ENCODE peak calls at places on chromosomes 1 and 21, in five cellular contexts. One of them, this sample, is unnamed.

GRCh38 chr1:84936116-84936810 is 43.3 kb upstream of the LPAR3 start:
- DNase-seq in hepatocyte: peak
- DNase-seq in K562: peak
- DNase-seq in ovary: no peak
- DNase-seq in upper lobe of right lung: no peak
- DNase-seq in this sample: no peak

GRCh38 chr1:8347635-8348034 is 29.7 kb downstream of the SLC45A1 start:
- DNase-seq in K562: no peak
- DNase-seq in ovary: peak
- DNase-seq in hepatocyte: no peak
- DNase-seq in upper lobe of right lung: no peak
- DNase-seq in this sample: no peak

GRCh38 chr1:172447641-172448040 is 3.8 kb upstream of the PIGC start:
- DNase-seq in ovary: no peak
- DNase-seq in upper lobe of right lung: no peak
- DNase-seq in K562: no peak
- DNase-seq in hepatocyte: no peak
- DNase-seq in this sample: no peak

GRCh38 chr1:211603191-211603701 is 24.3 kb upstream of the SLC30A1 start:
- DNase-seq in hepatocyte: peak
- DNase-seq in upper lobe of right lung: no peak
- DNase-seq in K562: no peak
- DNase-seq in ovary: no peak
- DNase-seq in this sample: no peak

GRCh38 chr1:193019442-193020026 is 39.6 kb downstream of the UCHL5 start:
- DNase-seq in K562: peak
- DNase-seq in ovary: no peak
- DNase-seq in hepatocyte: peak
- DNase-seq in upper lobe of right lung: no peak
- DNase-seq in this sample: no peak

GRCh38 chr1:227729144-227729880 is 5.8 kb downstream of the JMJD4 start:
- DNase-seq in K562: peak
- DNase-seq in upper lobe of right lung: no peak
- DNase-seq in hepatocyte: no peak
- DNase-seq in ovary: peak
- DNase-seq in this sample: no peak

GRCh38 chr1:177975588-177976495 is 6.0 kb upstream of the SEC16B start:
- DNase-seq in K562: no peak
- DNase-seq in ovary: no peak
- DNase-seq in upper lobe of right lung: no peak
- DNase-seq in hepatocyte: no peak
- DNase-seq in this sample: no peak

GRCh38 chr1:53336146-53336545 is 8.3 kb upstream of the LRP8 start:
- DNase-seq in hepatocyte: no peak
- DNase-seq in upper lobe of right lung: peak
- DNase-seq in ovary: no peak
- DNase-seq in K562: no peak
- DNase-seq in this sample: peak

GRCh38 chr1:55443175-55443933 is 228.2 kb upstream of the USP24 start:
- DNase-seq in ovary: peak
- DNase-seq in hepatocyte: peak
- DNase-seq in upper lobe of right lung: peak
- DNase-seq in K562: no peak
- DNase-seq in this sample: peak

GRCh38 chr1:176058686-176059085 is 148.4 kb downstream of the COP1 start:
- DNase-seq in ovary: no peak
- DNase-seq in K562: no peak
- DNase-seq in hepatocyte: peak
- DNase-seq in upper lobe of right lung: no peak
- DNase-seq in this sample: no peak

GRCh38 chr1:23403735-23404486 is 20.6 kb downstream of the TCEA3 start:
- DNase-seq in hepatocyte: peak
- DNase-seq in K562: peak
- DNase-seq in upper lobe of right lung: peak
- DNase-seq in ovary: peak
- DNase-seq in this sample: peak

GRCh38 chr1:83850849-83851248 is 148.1 kb downstream of the TTLL7 start:
- DNase-seq in upper lobe of right lung: no peak
- DNase-seq in K562: no peak
- DNase-seq in hepatocyte: peak
- DNase-seq in ovary: no peak
- DNase-seq in this sample: no peak

GRCh38 chr1:4121293-4121684 is 221.2 kb upstream of the C1orf174 start:
- DNase-seq in upper lobe of right lung: no peak
- DNase-seq in ovary: no peak
- DNase-seq in K562: no peak
- DNase-seq in hepatocyte: no peak
- DNase-seq in this sample: no peak

GRCh38 chr1:41955461-41956159 is 36.9 kb upstream of the HIVEP3 start:
- DNase-seq in K562: no peak
- DNase-seq in ovary: no peak
- DNase-seq in upper lobe of right lung: no peak
- DNase-seq in hepatocyte: peak
- DNase-seq in this sample: no peak

GRCh38 chr21:39527664-39528381 is 76.1 kb downstream of the SH3BGR start:
- DNase-seq in upper lobe of right lung: no peak
- DNase-seq in hepatocyte: peak
- DNase-seq in K562: no peak
- DNase-seq in ovary: no peak
- DNase-seq in this sample: no peak

GRCh38 chr1:235495030-235495429 is 9.2 kb downstream of the B3GALNT2 start:
- DNase-seq in upper lobe of right lung: no peak
- DNase-seq in hepatocyte: no peak
- DNase-seq in K562: no peak
- DNase-seq in ovary: no peak
- DNase-seq in this sample: no peak

GRCh38 chr21:38355992-38356781 is 99.4 kb downstream of the KCNJ15 start:
- DNase-seq in hepatocyte: peak
- DNase-seq in upper lobe of right lung: peak
- DNase-seq in ovary: peak
- DNase-seq in K562: peak
- DNase-seq in this sample: peak

GRCh38 chr1:59669752-59670312 is 144.9 kb upstream of the HOOK1 start:
- DNase-seq in upper lobe of right lung: no peak
- DNase-seq in hepatocyte: peak
- DNase-seq in K562: no peak
- DNase-seq in ovary: no peak
- DNase-seq in this sample: no peak

GRCh38 chr1:212718499-212718898 is 18.9 kb upstream of the BATF3 start:
- DNase-seq in upper lobe of right lung: no peak
- DNase-seq in K562: no peak
- DNase-seq in ovary: no peak
- DNase-seq in hepatocyte: no peak
- DNase-seq in this sample: no peak

GRCh38 chr21:42234464-42235241 is 15.7 kb downstream of the ABCG1 start:
- DNase-seq in ovary: peak
- DNase-seq in K562: peak
- DNase-seq in upper lobe of right lung: peak
- DNase-seq in hepatocyte: peak
- DNase-seq in this sample: no peak

GRCh38 chr1:235584973-235585372 is 64.6 kb downstream of the GNG4 start:
- DNase-seq in K562: no peak
- DNase-seq in hepatocyte: no peak
- DNase-seq in ovary: no peak
- DNase-seq in upper lobe of right lung: no peak
- DNase-seq in this sample: no peak

GRCh38 chr1:71641903-71642302 is 561.1 kb upstream of the ZRANB2 start:
- DNase-seq in hepatocyte: no peak
- DNase-seq in ovary: no peak
- DNase-seq in K562: no peak
- DNase-seq in upper lobe of right lung: no peak
- DNase-seq in this sample: no peak

GRCh38 chr1:147756336-147756735 is 4.1 kb downstream of the GJA5 start:
- DNase-seq in ovary: no peak
- DNase-seq in hepatocyte: no peak
- DNase-seq in upper lobe of right lung: no peak
- DNase-seq in K562: no peak
- DNase-seq in this sample: no peak

GRCh38 chr1:36322085-36322785 is 1.2 kb downstream of the EVA1B start:
- DNase-seq in ovary: peak
- DNase-seq in K562: no peak
- DNase-seq in hepatocyte: no peak
- DNase-seq in upper lobe of right lung: no peak
- DNase-seq in this sample: no peak

GRCh38 chr1:237386362-237387143 is 344.6 kb downstream of the RYR2 start:
- DNase-seq in K562: peak
- DNase-seq in hepatocyte: peak
- DNase-seq in ovary: no peak
- DNase-seq in upper lobe of right lung: no peak
- DNase-seq in this sample: no peak

GRCh38 chr1:201397675-201398074 is 1.4 kb downstream of the LAD1 start:
- DNase-seq in ovary: no peak
- DNase-seq in hepatocyte: peak
- DNase-seq in K562: no peak
- DNase-seq in upper lobe of right lung: no peak
- DNase-seq in this sample: no peak

GRCh38 chr1:31007462-31007991 is 58.0 kb downstream of the PUM1 start:
- DNase-seq in ovary: no peak
- DNase-seq in upper lobe of right lung: no peak
- DNase-seq in K562: no peak
- DNase-seq in hepatocyte: peak
- DNase-seq in this sample: no peak

GRCh38 chr1:228363686-228364067 is 43.0 kb downstream of the TRIM11 start:
- DNase-seq in ovary: peak
- DNase-seq in hepatocyte: no peak
- DNase-seq in upper lobe of right lung: peak
- DNase-seq in K562: no peak
- DNase-seq in this sample: no peak

GRCh38 chr1:9230869-9231533 is 3.6 kb upstream of the H6PD start:
- DNase-seq in hepatocyte: no peak
- DNase-seq in upper lobe of right lung: peak
- DNase-seq in ovary: no peak
- DNase-seq in K562: no peak
- DNase-seq in this sample: no peak

GRCh38 chr1:197838836-197839235 is 63.6 kb upstream of the DENND1B start:
- DNase-seq in ovary: no peak
- DNase-seq in K562: no peak
- DNase-seq in upper lobe of right lung: no peak
- DNase-seq in hepatocyte: no peak
- DNase-seq in this sample: no peak

GRCh38 chr1:229425564-229426159 is 8.2 kb downstream of the ACTA1 start:
- DNase-seq in hepatocyte: no peak
- DNase-seq in ovary: no peak
- DNase-seq in K562: no peak
- DNase-seq in upper lobe of right lung: no peak
- DNase-seq in this sample: no peak

GRCh38 chr1:229420765-229421164 is 13.1 kb downstream of the ACTA1 start:
- DNase-seq in K562: no peak
- DNase-seq in hepatocyte: no peak
- DNase-seq in ovary: no peak
- DNase-seq in upper lobe of right lung: no peak
- DNase-seq in this sample: no peak

DNA sequence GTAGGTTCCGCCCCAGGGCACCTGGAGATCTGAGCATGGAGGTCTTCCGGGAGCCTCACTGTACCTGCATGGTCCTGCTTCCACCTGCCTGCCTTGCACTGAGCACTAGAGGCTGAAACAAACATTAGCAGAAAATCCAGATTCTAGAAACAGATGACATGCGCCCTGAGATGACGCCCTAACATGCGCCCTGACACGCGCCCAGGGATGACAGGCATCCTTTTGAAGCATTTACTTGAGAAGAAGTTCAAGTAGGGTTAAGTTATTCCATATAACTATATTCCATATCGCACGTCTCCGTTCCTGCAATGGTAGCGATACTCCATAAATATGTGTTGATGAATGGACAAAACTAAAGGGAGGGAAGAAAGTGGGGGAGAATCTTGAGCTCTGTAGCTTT is 13.7 kb downstream of the ACTA1 start:
- DNase-seq in K562: no peak
- DNase-seq in hepatocyte: no peak
- DNase-seq in upper lobe of right lung: peak
- DNase-seq in ovary: no peak
- DNase-seq in this sample: no peak
- TF ChIP-seq CTCF in K562: no peak
- TF ChIP-seq CTCF in hepatocyte: no peak
- TF ChIP-seq CTCF in upper lobe of right lung: no peak
- TF ChIP-seq CTCF in ovary: no peak
- TF ChIP-seq CTCF in this sample: no peak

GRCh38 chr1:2049517-2050481 is at the start of gene PRKCZ:
- DNase-seq in K562: peak
- DNase-seq in upper lobe of right lung: peak
- DNase-seq in hepatocyte: peak
- DNase-seq in ovary: peak
- DNase-seq in this sample: no peak
- H3K4me3 ChIP-seq in K562: peak
- H3K4me3 ChIP-seq in upper lobe of right lung: peak
- H3K4me3 ChIP-seq in hepatocyte: peak
- H3K4me3 ChIP-seq in ovary: peak
- H3K4me3 ChIP-seq in this sample: peak

DNA sequence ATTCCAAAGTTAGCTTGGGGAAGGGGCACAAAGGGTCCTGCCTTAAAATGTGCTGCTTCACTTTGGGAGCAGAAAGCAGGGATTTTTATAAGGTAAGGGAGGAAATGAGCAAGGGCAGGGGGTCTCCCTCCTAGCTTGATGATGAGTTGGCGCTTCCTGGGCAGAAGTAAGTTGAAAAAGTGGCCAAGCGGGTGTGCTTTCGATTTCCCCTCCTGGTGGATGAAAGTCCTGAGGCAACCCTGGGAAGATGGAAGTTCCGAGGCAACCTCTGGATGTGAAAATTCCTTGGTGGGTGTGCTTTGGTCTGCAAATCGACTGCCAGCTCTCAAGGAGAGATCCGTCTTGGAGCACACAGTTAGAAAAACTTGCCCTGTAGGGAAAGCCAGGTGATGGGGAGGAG is 41.7 kb upstream of the CD2 start:
- DNase-seq in ovary: no peak
- DNase-seq in hepatocyte: no peak
- DNase-seq in K562: no peak
- DNase-seq in upper lobe of right lung: no peak
- DNase-seq in this sample: no peak
- H3K27ac ChIP-seq in ovary: no peak
- H3K27ac ChIP-seq in hepatocyte: no peak
- H3K27ac ChIP-seq in K562: no peak
- H3K27ac ChIP-seq in upper lobe of right lung: no peak
- H3K27ac ChIP-seq in this sample: no peak

GRCh38 chr1:116379674-116380498 is 6.8 kb downstream of the ATP1A1 start:
- DNase-seq in K562: no peak
- DNase-seq in hepatocyte: no peak
- DNase-seq in ovary: no peak
- DNase-seq in upper lobe of right lung: no peak
- DNase-seq in this sample: no peak
- TF ChIP-seq CTCF in K562: no peak
- TF ChIP-seq CTCF in hepatocyte: no peak
- TF ChIP-seq CTCF in ovary: no peak
- TF ChIP-seq CTCF in upper lobe of right lung: no peak
- TF ChIP-seq CTCF in this sample: no peak